ENCODE peak calls at places on chromosomes 11 and 22, in eight cellular contexts. S, L, Q, F, E, R, V and J are unnamed samples.

GRCh38 chr11:3340025-3340424 is 38.9 kb downstream of the ZNF195 start:
- DNase-seq in L (peak; percentile 73), Q (no peak), E (no peak), V (peak; percentile 27), S (peak; percentile 90), R (no peak), F (no peak), J (no peak)

GRCh38 chr22:37533995-37534394 is 14.8 kb upstream of the CARD10 start:
- DNase-seq in R (no peak), F (no peak), V (no peak), S (peak; percentile 74), Q (no peak), E (no peak), L (peak; percentile 91), J (no peak)

GRCh38 chr22:36104988-36105387 is 55.6 kb downstream of the APOL3 start:
- DNase-seq in S (peak; percentile 12), R (no peak), F (no peak), L (peak; percentile 40), Q (no peak), E (no peak), V (no peak), J (no peak)

GRCh38 chr11:127017482-127017881 is 16.9 kb upstream of the KIRREL3 start:
- DNase-seq in V (peak; percentile 81), F (no peak), S (peak; percentile 60), E (no peak), R (no peak), L (peak; percentile 32), Q (no peak), J (no peak)

GRCh38 chr11:35045219-35045819 is 93.7 kb upstream of the CD44 start:
- DNase-seq in R (peak; percentile 60), L (no peak), F (no peak), Q (no peak), S (no peak), V (no peak), E (no peak), J (no peak)

GRCh38 chr11:117466966-117467365 is 139.3 kb downstream of the CEP164 start:
- DNase-seq in E (no peak), F (no peak), Q (no peak), S (no peak), V (no peak), L (no peak), R (no peak), J (no peak)

GRCh38 chr11:18352581-18352980 is 30.2 kb downstream of the GTF2H1 start:
- DNase-seq in Q (no peak), E (no peak), R (no peak), F (no peak), S (no peak), V (no peak), L (peak; percentile 37), J (no peak)

GRCh38 chr11:61879152-61879551 is 12.2 kb downstream of the FADS3 start:
- DNase-seq in V (no peak), Q (no peak), F (no peak), S (no peak), E (no peak), L (no peak), R (no peak), J (no peak)

GRCh38 chr11:18676803-18677202 is 21.8 kb upstream of the TMEM86A start:
- DNase-seq in L (peak; percentile 94), V (no peak), S (no peak), R (no peak), F (no peak), E (no peak), Q (no peak), J (no peak)

GRCh38 chr11:66022401-66023185 is 3.7 kb downstream of the CATSPER1 start:
- DNase-seq in V (peak; percentile 72), Q (peak; percentile 94), R (peak; percentile 68), L (peak; percentile 58), S (peak; percentile 30), F (peak; percentile 84), E (peak; percentile 90), J (peak; percentile 90)

GRCh38 chr11:40252236-40252635 is 1207.2 kb downstream of the LRRC4C start:
- DNase-seq in V (no peak), Q (no peak), L (no peak), R (no peak), F (no peak), S (no peak), E (no peak), J (no peak)

GRCh38 chr11:73350908-73351636 is 25.1 kb upstream of the RELT start:
- DNase-seq in V (peak; percentile 73), E (peak; percentile 71), Q (no peak), L (peak; percentile 73), R (peak; percentile 36), F (peak; percentile 64), S (peak; percentile 61), J (peak; percentile 87)

GRCh38 chr11:35334385-35335090 is 84.8 kb downstream of the SLC1A2 start:
- DNase-seq in V (no peak), R (no peak), S (no peak), Q (no peak), E (no peak), L (peak; percentile 85), F (no peak), J (no peak)

GRCh38 chr22:17436382-17436951 is 67.2 kb downstream of the CECR2 start:
- DNase-seq in E (no peak), F (no peak), R (no peak), S (no peak), Q (no peak), V (no peak), L (peak; percentile 19), J (no peak)

GRCh38 chr11:128316541-128317206 is 270.7 kb downstream of the ETS1 start:
- DNase-seq in Q (no peak), S (no peak), L (no peak), V (no peak), F (no peak), R (no peak), E (no peak), J (no peak)

GRCh38 chr11:70139785-70140410 is 61.8 kb downstream of the ANO1 start:
- DNase-seq in S (no peak), F (no peak), L (peak; percentile 67), E (no peak), R (no peak), Q (no peak), V (no peak), J (no peak)

GRCh38 chr22:46025225-46025972 is 48.4 kb upstream of the WNT7B start:
- DNase-seq in R (no peak), S (no peak), E (no peak), Q (no peak), L (no peak), V (no peak), F (peak; percentile 24), J (no peak)

GRCh38 chr22:32574397-32574796 is 99.8 kb downstream of the FBXO7 start:
- DNase-seq in Q (peak; percentile 28), L (peak; percentile 18), E (no peak), F (no peak), R (no peak), V (no peak), S (no peak), J (no peak)

GRCh38 chr22:45838257-45838891 is 138.6 kb downstream of the WNT7B start:
- DNase-seq in L (no peak), F (no peak), S (no peak), Q (no peak), E (no peak), V (no peak), R (no peak), J (no peak)

GRCh38 chr11:75800136-75800675 is 14.8 kb upstream of the UVRAG start:
- DNase-seq in Q (no peak), R (no peak), L (no peak), V (no peak), F (peak; percentile 11), S (no peak), E (no peak), J (no peak)

GRCh38 chr22:11598492-11599440 is 3929.2 kb upstream of the OR11H1 start:
- DNase-seq in E (no peak), Q (peak; percentile 86), F (no peak), V (no peak), L (no peak), S (no peak), R (no peak), J (no peak)

GRCh38 chr11:10597877-10598341 is 29.4 kb upstream of the LYVE1 start:
- DNase-seq in Q (no peak), L (peak; percentile 53), V (no peak), E (no peak), S (no peak), R (no peak), F (no peak), J (no peak)

GRCh38 chr11:120012245-120012644 is 125.7 kb downstream of the TRIM29 start:
- DNase-seq in E (no peak), Q (no peak), F (no peak), V (no peak), S (no peak), L (no peak), R (no peak), J (no peak)
- TF ChIP-seq CTCF in E (no peak), Q (no peak), F (no peak), V (no peak), S (no peak), L (no peak), R (no peak), J (no peak)

GRCh38 chr22:26321469-26321913 is 107.6 kb upstream of the ASPHD2 start:
- DNase-seq in V (peak; percentile 9), S (peak; percentile 57), Q (peak; percentile 42), R (no peak), E (no peak), F (no peak), L (no peak), J (no peak)
- TF ChIP-seq CTCF in V (no peak), S (peak; percentile 15), Q (no peak), R (no peak), E (no peak), F (no peak), L (no peak), J (no peak)

GRCh38 chr11:92397356-92397755 is 172.7 kb downstream of the FAT3 start:
- DNase-seq in F (no peak), V (no peak), R (no peak), L (no peak), E (no peak), S (no peak), Q (no peak), J (no peak)

GRCh38 chr11:92396133-92396532 is 171.5 kb downstream of the FAT3 start:
- DNase-seq in R (no peak), Q (no peak), V (no peak), F (no peak), S (no peak), E (no peak), L (no peak), J (no peak)

GRCh38 chr11:92401507-92401906 is 176.9 kb downstream of the FAT3 start:
- DNase-seq in E (no peak), L (no peak), S (no peak), R (no peak), Q (no peak), V (no peak), F (no peak), J (no peak)

GRCh38 chr11:92399702-92400101 is 175.1 kb downstream of the FAT3 start:
- DNase-seq in E (no peak), V (no peak), F (no peak), R (no peak), L (peak; percentile 8), S (no peak), Q (no peak), J (no peak)
- TF ChIP-seq CTCF in E (no peak), V (no peak), F (no peak), R (no peak), L (no peak), S (peak; percentile 19), Q (no peak), J (peak; percentile 21)

DNA sequence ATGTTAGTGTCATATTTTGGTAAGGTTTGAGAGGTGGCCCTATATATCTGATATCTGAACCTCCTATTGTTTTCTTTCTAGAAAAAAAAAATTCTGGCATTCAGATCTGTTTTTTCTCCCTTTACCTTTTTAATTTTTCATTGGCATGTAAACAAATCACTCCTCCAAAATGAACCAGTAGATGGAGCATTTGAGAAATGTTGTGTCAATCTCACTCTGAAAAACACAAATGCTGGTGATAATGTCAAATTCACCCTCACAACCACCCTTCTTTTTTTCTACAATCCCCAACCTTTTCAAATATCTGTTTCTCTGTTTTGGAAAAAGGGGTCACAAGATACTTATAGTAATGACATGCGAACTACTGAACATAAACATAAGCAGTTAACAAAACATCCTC is 9.1 kb downstream of the GUCY1A2 start:
- DNase-seq in R (no peak), F (no peak), Q (no peak), V (no peak), L (no peak), S (no peak), E (no peak), J (no peak)
- TF ChIP-seq CTCF in R (no peak), F (no peak), Q (no peak), V (no peak), L (no peak), S (no peak), E (no peak), J (no peak)